ENCODE peak calls at places on chromosomes 2 and 18, in seven cellular contexts. One of them, this sample, is unnamed.

GRCh38 chr18:9103488-9103887 is 989 bp downstream of the NDUFV2 start:
- DNase-seq in GM10248: no peak
- DNase-seq in iris pigment epithelial cell: peak
- DNase-seq in effector memory CD4-positive, alpha-beta T cell: no peak
- DNase-seq in caudate nucleus: no peak
- DNase-seq in PC-9: peak
- DNase-seq in HT1080: peak
- DNase-seq in this sample: no peak

GRCh38 chr2:27754831-27755230 is 16.7 kb upstream of the MRPL33 start:
- DNase-seq in iris pigment epithelial cell: no peak
- DNase-seq in PC-9: no peak
- DNase-seq in GM10248: no peak
- DNase-seq in effector memory CD4-positive, alpha-beta T cell: no peak
- DNase-seq in caudate nucleus: no peak
- DNase-seq in HT1080: no peak
- DNase-seq in this sample: no peak

GRCh38 chr2:30026091-30027055 is 105.0 kb upstream of the ALK start:
- DNase-seq in effector memory CD4-positive, alpha-beta T cell: no peak
- DNase-seq in iris pigment epithelial cell: peak
- DNase-seq in PC-9: no peak
- DNase-seq in HT1080: peak
- DNase-seq in GM10248: peak
- DNase-seq in caudate nucleus: peak
- DNase-seq in this sample: peak

GRCh38 chr2:38148501-38148900 is 72.5 kb upstream of the CYP1B1 start:
- DNase-seq in GM10248: no peak
- DNase-seq in caudate nucleus: no peak
- DNase-seq in iris pigment epithelial cell: peak
- DNase-seq in PC-9: peak
- DNase-seq in effector memory CD4-positive, alpha-beta T cell: no peak
- DNase-seq in HT1080: peak
- DNase-seq in this sample: no peak

GRCh38 chr2:104867351-104868080 is 13.6 kb downstream of the POU3F3 start:
- DNase-seq in HT1080: no peak
- DNase-seq in GM10248: no peak
- DNase-seq in caudate nucleus: peak
- DNase-seq in PC-9: no peak
- DNase-seq in effector memory CD4-positive, alpha-beta T cell: no peak
- DNase-seq in iris pigment epithelial cell: no peak
- DNase-seq in this sample: no peak

GRCh38 chr2:29273004-29273703 is 157.9 kb downstream of the CLIP4 start:
- DNase-seq in effector memory CD4-positive, alpha-beta T cell: no peak
- DNase-seq in GM10248: no peak
- DNase-seq in iris pigment epithelial cell: no peak
- DNase-seq in PC-9: no peak
- DNase-seq in HT1080: no peak
- DNase-seq in caudate nucleus: no peak
- DNase-seq in this sample: no peak

GRCh38 chr18:59056706-59057492 is 82.8 kb upstream of the SEC11C start:
- DNase-seq in iris pigment epithelial cell: peak
- DNase-seq in effector memory CD4-positive, alpha-beta T cell: no peak
- DNase-seq in GM10248: peak
- DNase-seq in PC-9: peak
- DNase-seq in caudate nucleus: peak
- DNase-seq in HT1080: peak
- DNase-seq in this sample: peak

GRCh38 chr2:133674433-133675331 is 106.4 kb upstream of the NCKAP5 start:
- DNase-seq in PC-9: no peak
- DNase-seq in GM10248: no peak
- DNase-seq in HT1080: no peak
- DNase-seq in caudate nucleus: peak
- DNase-seq in iris pigment epithelial cell: peak
- DNase-seq in effector memory CD4-positive, alpha-beta T cell: no peak
- DNase-seq in this sample: no peak

GRCh38 chr2:215816424-215816823 is 196.9 kb downstream of the MREG start:
- DNase-seq in PC-9: no peak
- DNase-seq in GM10248: no peak
- DNase-seq in caudate nucleus: no peak
- DNase-seq in effector memory CD4-positive, alpha-beta T cell: no peak
- DNase-seq in iris pigment epithelial cell: no peak
- DNase-seq in HT1080: no peak
- DNase-seq in this sample: no peak

GRCh38 chr2:85628658-85629057 is 12.7 kb downstream of the USP39 start:
- DNase-seq in caudate nucleus: no peak
- DNase-seq in effector memory CD4-positive, alpha-beta T cell: no peak
- DNase-seq in iris pigment epithelial cell: peak
- DNase-seq in PC-9: no peak
- DNase-seq in HT1080: no peak
- DNase-seq in GM10248: peak
- DNase-seq in this sample: no peak

GRCh38 chr2:225693259-225693658 is 293.7 kb downstream of the NYAP2 start:
- DNase-seq in PC-9: no peak
- DNase-seq in HT1080: no peak
- DNase-seq in caudate nucleus: no peak
- DNase-seq in GM10248: no peak
- DNase-seq in iris pigment epithelial cell: no peak
- DNase-seq in effector memory CD4-positive, alpha-beta T cell: no peak
- DNase-seq in this sample: no peak